ENCODE peak calls at places on chromosomes 12 and 14, in ten cellular contexts. C, M, A, U, F, N, V, J, H and W are unnamed samples.

GRCh38 chr14:80344208-80344607 is 132.9 kb upstream of the DIO2 start:
- DNase-seq in C (no peak), M (no peak), A (no peak), U (no peak), F (no peak), N (no peak), V (no peak), J (no peak), H (no peak), W (no peak)

GRCh38 chr12:64860446-64860998 is 36.1 kb downstream of the TBC1D30 start:
- DNase-seq in C (no peak), M (no peak), A (no peak), U (no peak), F (no peak), N (no peak), V (no peak), J (no peak), H (no peak), W (no peak)

GRCh38 chr12:65278576-65279386 is at the start of gene MSRB3:
- DNase-seq in C (peak), M (peak), A (peak), U (peak), F (peak), N (peak), V (peak), J (peak), H (peak), W (peak)

GRCh38 chr14:99605299-99605961 is 1.4 kb upstream of the CCDC85C start:
- DNase-seq in C (peak), M (peak), A (peak), U (peak), F (no peak), N (peak), V (peak), J (peak), H (peak), W (peak)

GRCh38 chr12:113127791-113128199 is 7.8 kb downstream of the RASAL1 start:
- DNase-seq in C (no peak), M (no peak), A (no peak), U (no peak), F (no peak), N (no peak), V (no peak), J (no peak), H (no peak), W (no peak)

GRCh38 chr12:124654666-124655316 is 87.4 kb upstream of the NCOR2 start:
- DNase-seq in C (no peak), M (peak), A (no peak), U (no peak), F (no peak), N (no peak), V (no peak), J (peak), H (peak), W (no peak)

GRCh38 chr14:104287301-104288009 is 149.1 kb downstream of the KIF26A start:
- DNase-seq in C (no peak), M (no peak), A (no peak), U (no peak), F (no peak), N (no peak), V (no peak), J (no peak), H (peak), W (no peak)

GRCh38 chr12:88141425-88141773 is 489 bp downstream of the CEP290 start:
- DNase-seq in C (no peak), M (no peak), A (no peak), U (no peak), F (no peak), N (no peak), V (no peak), J (no peak), H (no peak), W (no peak)

GRCh38 chr12:3603576-3603975 is 112.6 kb downstream of the PRMT8 start:
- DNase-seq in C (no peak), M (no peak), A (no peak), U (no peak), F (no peak), N (no peak), V (no peak), J (no peak), H (no peak), W (no peak)

GRCh38 chr14:59055439-59056045 is 132.9 kb upstream of the DAAM1 start:
- DNase-seq in C (peak), M (peak), A (peak), U (peak), F (peak), N (peak), V (peak), J (no peak), H (no peak), W (no peak)

GRCh38 chr12:122090759-122091535 is 12.4 kb downstream of the MLXIP start:
- DNase-seq in C (peak), M (no peak), A (no peak), U (no peak), F (peak), N (peak), V (no peak), J (no peak), H (no peak), W (no peak)

GRCh38 chr12:105382771-105383632 is 52.5 kb downstream of the C12orf75 start:
- DNase-seq in C (peak), M (no peak), A (peak), U (peak), F (peak), N (peak), V (peak), J (no peak), H (no peak), W (no peak)

GRCh38 chr14:36661506-36662257 is at the start of gene PAX9:
- DNase-seq in C (peak), M (peak), A (peak), U (peak), F (peak), N (peak), V (peak), J (peak), H (peak), W (peak)

GRCh38 chr12:114666746-114667668 is 17.0 kb downstream of the TBX3 start:
- DNase-seq in C (no peak), M (no peak), A (no peak), U (no peak), F (no peak), N (peak), V (no peak), J (no peak), H (no peak), W (no peak)

GRCh38 chr14:61421212-61421923 is 100.0 kb downstream of the PRKCH start:
- DNase-seq in C (no peak), M (no peak), A (no peak), U (no peak), F (no peak), N (no peak), V (no peak), J (no peak), H (no peak), W (no peak)
- TF ChIP-seq CTCF in C (no peak), M (no peak), A (no peak), U (no peak), F (no peak), N (no peak), V (no peak), J (no peak), H (no peak), W (no peak)

DNA sequence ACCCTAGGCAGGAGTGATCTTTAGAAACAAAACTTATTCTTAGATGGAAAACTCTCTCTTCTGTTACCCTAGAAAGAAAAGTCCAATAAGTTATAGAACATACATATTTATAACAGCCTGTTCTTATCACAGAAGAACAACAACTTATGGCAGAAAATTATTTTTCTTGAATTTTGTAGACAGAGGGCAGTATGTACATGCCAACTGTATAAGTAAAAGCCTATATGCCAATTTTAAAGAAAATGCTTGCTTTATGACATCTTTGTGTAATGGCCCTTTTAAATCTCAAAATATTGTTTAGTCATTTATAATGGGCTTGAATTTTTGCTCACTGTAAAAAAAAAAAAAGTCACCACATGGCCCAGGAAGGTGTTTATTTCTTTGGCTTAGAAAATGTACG is 38.2 kb upstream of the GRIP1 start:
- DNase-seq in C (no peak), M (no peak), A (no peak), U (no peak), F (no peak), N (no peak), V (no peak), J (no peak), H (no peak), W (no peak)
- TF ChIP-seq CTCF in C (no peak), M (no peak), A (no peak), U (no peak), F (no peak), N (peak), V (no peak), J (no peak), H (no peak), W (no peak)

GRCh38 chr14:74015965-74016364 is 3.1 kb downstream of the ENTPD5 start:
- DNase-seq in C (peak), M (no peak), A (no peak), U (no peak), F (no peak), N (no peak), V (no peak), J (no peak), H (no peak), W (no peak)

GRCh38 chr14:74018029-74018703 is 922 bp downstream of the ENTPD5 start:
- DNase-seq in C (peak), M (no peak), A (no peak), U (peak), F (no peak), N (no peak), V (no peak), J (no peak), H (no peak), W (no peak)

GRCh38 chr14:74019743-74020142 is 594 bp downstream of the BBOF1 start:
- DNase-seq in C (peak), M (no peak), A (peak), U (no peak), F (peak), N (peak), V (no peak), J (no peak), H (no peak), W (no peak)

GRCh38 chr14:74019408-74019714 is 212 bp downstream of the BBOF1 start:
- DNase-seq in C (no peak), M (no peak), A (no peak), U (no peak), F (no peak), N (no peak), V (no peak), J (no peak), H (no peak), W (no peak)

DNA sequence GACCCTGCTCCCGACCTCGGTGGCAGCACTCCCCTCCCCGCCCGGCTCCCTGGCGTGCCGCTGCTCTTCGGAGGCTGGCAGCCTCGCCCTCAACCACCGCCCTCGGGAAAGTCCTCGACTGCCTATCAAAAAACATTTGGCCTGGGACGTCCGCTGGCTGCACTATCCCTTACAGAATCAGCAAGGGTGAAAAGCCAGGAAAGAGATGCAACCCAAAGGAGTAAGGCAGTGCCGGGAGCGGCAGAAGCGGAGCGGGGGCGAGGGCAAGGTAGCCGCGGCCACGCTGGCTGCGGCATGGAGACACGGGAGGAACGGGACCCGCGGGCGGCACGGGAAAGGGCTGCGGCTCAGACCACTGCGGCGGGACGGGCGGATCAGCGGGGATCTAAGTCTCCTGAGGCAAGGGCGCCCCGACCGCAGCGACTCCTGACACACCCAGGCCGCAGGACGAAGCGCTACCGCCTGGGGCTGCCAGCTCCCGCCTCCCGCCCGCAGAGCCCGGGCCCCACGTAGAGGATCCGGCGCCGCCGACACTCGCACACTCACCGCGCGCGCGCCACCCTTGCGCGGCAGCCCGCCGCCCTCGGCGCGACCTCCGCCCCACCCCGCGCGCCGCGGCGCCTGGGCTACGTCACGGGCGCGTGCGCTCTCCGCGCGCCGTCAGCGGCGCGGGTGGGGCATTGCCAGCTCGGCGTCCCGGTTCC is at the start of the genes BBOF1 and ENTPD5:
- DNase-seq in C (peak), M (peak), A (peak), U (peak), F (peak), N (peak), V (peak), J (peak), H (peak), W (peak)
- TF ChIP-seq CTCF in C (no peak), M (no peak), A (no peak), U (no peak), F (no peak), N (peak), V (no peak), J (no peak), H (no peak), W (no peak)

GRCh38 chr12:101845312-101845711 is 14.6 kb upstream of the GNPTAB start:
- DNase-seq in C (no peak), M (no peak), A (no peak), U (no peak), F (no peak), N (no peak), V (no peak), J (no peak), H (no peak), W (no peak)
- TF ChIP-seq CTCF in C (no peak), M (no peak), A (no peak), U (no peak), F (no peak), N (no peak), V (no peak), J (no peak), H (no peak), W (no peak)

DNA sequence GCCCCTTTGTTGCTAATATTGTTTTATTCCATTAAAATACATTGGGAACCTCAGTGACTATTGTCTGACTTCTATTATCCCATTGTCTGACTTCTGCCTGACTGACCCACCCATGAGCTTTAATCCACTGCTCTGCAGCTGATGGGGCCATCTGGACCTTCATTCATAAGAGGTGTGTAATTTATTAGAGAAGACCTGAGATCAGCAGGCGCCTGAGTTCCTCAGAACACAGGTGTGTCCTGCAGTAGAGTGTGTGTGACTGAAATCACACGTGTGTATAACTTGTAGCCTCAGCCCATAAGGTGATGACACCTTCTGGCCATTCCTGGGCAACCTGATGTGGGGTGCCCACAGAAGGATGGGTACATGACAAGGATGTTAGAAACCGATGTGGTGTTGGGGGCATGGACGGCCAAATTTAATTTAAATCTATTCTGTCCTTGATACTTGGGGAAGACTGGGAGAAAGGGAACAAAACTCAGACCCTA is 821.0 kb downstream of the TMEM121 start:
- DNase-seq in C (no peak), M (no peak), A (no peak), U (no peak), F (no peak), N (peak), V (no peak), J (no peak), H (no peak), W (no peak)
- TF ChIP-seq CTCF in C (no peak), M (no peak), A (no peak), U (peak), F (no peak), N (peak), V (no peak), J (no peak), H (no peak), W (no peak)

GRCh38 chr12:18130855-18131254 is 40.9 kb upstream of the RERGL start:
- DNase-seq in C (no peak), M (no peak), A (no peak), U (no peak), F (no peak), N (no peak), V (peak), J (no peak), H (no peak), W (no peak)
- TF ChIP-seq CTCF in C (no peak), M (no peak), A (no peak), U (no peak), F (no peak), N (no peak), V (no peak), J (no peak), H (no peak), W (no peak)

GRCh38 chr12:93136243-93137015 is 207.3 kb upstream of the EEA1 start:
- DNase-seq in C (no peak), M (no peak), A (no peak), U (no peak), F (no peak), N (no peak), V (peak), J (no peak), H (no peak), W (no peak)

GRCh38 chr12:93134893-93135285 is 205.8 kb upstream of the EEA1 start:
- DNase-seq in C (no peak), M (no peak), A (no peak), U (no peak), F (no peak), N (peak), V (no peak), J (no peak), H (peak), W (no peak)

GRCh38 chr12:93133361-93133760 is 204.3 kb upstream of the EEA1 start:
- DNase-seq in C (no peak), M (no peak), A (no peak), U (no peak), F (no peak), N (no peak), V (no peak), J (no peak), H (no peak), W (no peak)

GRCh38 chr12:93134175-93134574 is 205.1 kb upstream of the EEA1 start:
- DNase-seq in C (no peak), M (no peak), A (no peak), U (no peak), F (no peak), N (no peak), V (no peak), J (no peak), H (no peak), W (no peak)

GRCh38 chr12:93135286-93136239 is 206.5 kb upstream of the EEA1 start:
- DNase-seq in C (no peak), M (no peak), A (no peak), U (no peak), F (no peak), N (peak), V (peak), J (no peak), H (no peak), W (no peak)
- TF ChIP-seq CTCF in C (no peak), M (no peak), A (no peak), U (no peak), F (no peak), N (no peak), V (no peak), J (no peak), H (no peak), W (no peak)

DNA sequence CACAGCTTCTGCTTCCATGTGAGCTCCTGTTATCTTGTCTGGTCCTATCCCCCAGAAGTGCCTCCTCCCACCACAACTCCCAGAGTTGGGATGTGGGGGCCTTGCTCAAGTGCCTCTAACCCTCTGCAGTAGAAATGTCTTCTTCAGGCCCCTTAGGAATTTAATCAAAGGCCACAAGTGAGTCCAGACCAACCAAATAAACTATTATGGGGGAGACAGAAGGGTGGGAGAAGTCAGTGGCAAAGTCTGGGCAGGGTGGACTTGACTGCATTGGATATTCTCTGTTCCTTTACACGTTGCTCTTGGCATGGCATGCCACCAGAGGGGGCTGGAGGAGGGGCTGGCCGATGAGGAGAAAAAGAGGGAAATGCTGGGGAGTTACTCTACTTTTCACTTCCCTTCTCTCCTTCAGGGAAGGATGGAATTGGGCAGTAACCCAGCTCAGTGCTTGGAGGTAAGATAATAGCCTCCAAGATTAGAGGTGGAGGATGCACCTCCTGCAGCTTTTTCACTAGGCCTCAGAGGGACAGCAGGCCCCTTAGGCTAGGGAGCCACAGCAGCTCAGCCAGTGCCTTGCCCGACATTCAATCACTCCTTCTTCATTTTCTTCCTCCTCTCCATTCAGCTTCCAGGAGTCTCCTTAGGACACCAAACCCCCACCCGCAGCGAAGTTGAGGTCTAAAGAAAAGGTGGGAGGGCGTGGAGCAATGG is 1.2 kb upstream of the AP1G2 start:
- DNase-seq in C (no peak), M (no peak), A (peak), U (no peak), F (no peak), N (no peak), V (no peak), J (peak), H (no peak), W (no peak)
- TF ChIP-seq CTCF in C (peak), M (no peak), A (peak), U (peak), F (peak), N (peak), V (peak), J (no peak), H (peak), W (peak)